ENCODE peak calls at places on chromosomes 3 and 15, in four cellular contexts. C is activated naive CD8-positive, alpha-beta T cell treated with anti-CD3 and anti-CD28 coated beads for 36 hours; B is KG1; P is GM23338. F is an unnamed sample.

GRCh38 chr3:142618917-142619401 is 22.8 kb downstream of the PLS1 start:
- DNase-seq in C (no peak), B (no peak), P (no peak), F (no peak)

GRCh38 chr15:85289677-85290365 is 90.6 kb upstream of the AKAP13 start:
- DNase-seq in C (no peak), B (no peak), P (peak), F (no peak)

GRCh38 chr15:60519218-60519617 is 40.3 kb upstream of the ICE2 start:
- DNase-seq in C (no peak), B (peak), P (no peak), F (no peak)

GRCh38 chr3:86995537-86995936 is 4.6 kb upstream of the VGLL3 start:
- DNase-seq in C (no peak), B (no peak), P (no peak), F (no peak)

GRCh38 chr3:66856555-66856954 is 141.6 kb upstream of the KBTBD8 start:
- DNase-seq in C (no peak), B (no peak), P (no peak), F (no peak)

GRCh38 chr3:120039642-120040610 is 54.3 kb downstream of the GSK3B start:
- DNase-seq in C (no peak), B (no peak), P (peak), F (no peak)

GRCh38 chr15:57541805-57542504 is 49.7 kb upstream of the MYZAP start:
- DNase-seq in C (peak), B (no peak), P (peak), F (no peak)

GRCh38 chr3:181056276-181056675 is 66.7 kb upstream of the DNAJC19 start:
- DNase-seq in C (no peak), B (no peak), P (no peak), F (no peak)

GRCh38 chr3:123143669-123144411 is 57.9 kb upstream of the SEC22A start:
- DNase-seq in C (no peak), B (no peak), P (peak), F (no peak)

GRCh38 chr15:77420610-77421369 is at the start of gene HMG20A:
- DNase-seq in C (peak), B (peak), P (peak), F (peak)

GRCh38 chr3:128577711-128578110 is 72.9 kb downstream of the RPN1 start:
- DNase-seq in C (no peak), B (no peak), P (no peak), F (no peak)

GRCh38 chr15:74723754-74724334 is 1.5 kb downstream of the CYP1A1 start:
- DNase-seq in C (no peak), B (peak), P (peak), F (no peak)

GRCh38 chr3:23949784-23950183 is 4.7 kb downstream of the NR1D2 start:
- DNase-seq in C (no peak), B (no peak), P (no peak), F (no peak)

F was measured in activated T-helper 1 cell treated with anti-CD3 and anti-CD28 coated beads, Interleukin-2, amount 50 U/mL, for 16 hours.